ENCODE peak calls at places on chromosome 10, in ten cellular contexts. D, L, Z, Q, A, B, F, U, E and X are unnamed samples.

GRCh38 chr10:97355571-97355975 is 21.0 kb upstream of the FRAT2 start:
- DNase-seq in D (no peak), L (peak; percentile 36), Z (peak; percentile 74), Q (no peak), A (peak; percentile 84), B (peak; percentile 35), F (peak; percentile 16), U (peak; percentile 29), E (no peak), X (no peak)

GRCh38 chr10:75648854-75649253 is 217.4 kb downstream of the LRMDA start:
- DNase-seq in D (no peak), L (no peak), Z (no peak), Q (no peak), A (no peak), B (no peak), F (no peak), U (no peak), E (no peak), X (no peak)

GRCh38 chr10:17768957-17769356 is 17.0 kb downstream of the TMEM236 start:
- DNase-seq in D (peak; percentile 14), L (no peak), Z (no peak), Q (no peak), A (no peak), B (no peak), F (no peak), U (no peak), E (peak; percentile 18), X (no peak)

GRCh38 chr10:96998329-96998888 is 166.3 kb downstream of the LCOR start:
- DNase-seq in D (peak; percentile 85), L (peak; percentile 75), Z (no peak), Q (no peak), A (no peak), B (no peak), F (no peak), U (no peak), E (no peak), X (no peak)

GRCh38 chr10:78312197-78313046 is 278.8 kb downstream of the RPS24 start:
- DNase-seq in D (peak; percentile 47), L (peak; percentile 57), Z (no peak), Q (no peak), A (no peak), B (peak; percentile 0), F (no peak), U (peak; percentile 10), E (no peak), X (no peak)

GRCh38 chr10:84613336-84614021 is 285.1 kb downstream of the CCSER2 start:
- DNase-seq in D (peak; percentile 32), L (peak; percentile 78), Z (peak; percentile 90), Q (peak; percentile 72), A (peak; percentile 75), B (peak; percentile 53), F (no peak), U (no peak), E (peak; percentile 21), X (no peak)

GRCh38 chr10:79243211-79244067 is 103.8 kb upstream of the PPIF start:
- DNase-seq in D (peak; percentile 32), L (peak; percentile 46), Z (peak; percentile 80), Q (no peak), A (peak; percentile 94), B (no peak), F (no peak), U (peak; percentile 43), E (no peak), X (peak; percentile 39)

GRCh38 chr10:16965242-16965620 is 148.0 kb upstream of the RSU1 start:
- DNase-seq in D (no peak), L (no peak), Z (no peak), Q (no peak), A (no peak), B (no peak), F (no peak), U (no peak), E (no peak), X (no peak)

GRCh38 chr10:117318909-117319308 is 56.3 kb downstream of the PDZD8 start:
- DNase-seq in D (peak; percentile 20), L (no peak), Z (no peak), Q (no peak), A (no peak), B (no peak), F (no peak), U (no peak), E (no peak), X (no peak)

GRCh38 chr10:110221721-110222261 is 14.4 kb downstream of the MXI1 start:
- DNase-seq in D (peak; percentile 95), L (peak; percentile 89), Z (peak; percentile 83), Q (peak; percentile 84), A (peak; percentile 82), B (peak; percentile 44), F (peak; percentile 68), U (peak; percentile 54), E (peak; percentile 83), X (peak; percentile 70)

GRCh38 chr10:79400567-79401004 is 44.8 kb downstream of the ZCCHC24 start:
- DNase-seq in D (no peak), L (peak; percentile 65), Z (peak; percentile 73), Q (peak; percentile 8), A (peak; percentile 92), B (no peak), F (peak; percentile 13), U (peak; percentile 62), E (no peak), X (peak; percentile 10)

GRCh38 chr10:75910032-75910431 is 478.6 kb downstream of the LRMDA start:
- DNase-seq in D (peak; percentile 50), L (peak; percentile 34), Z (peak; percentile 36), Q (no peak), A (no peak), B (no peak), F (no peak), U (no peak), E (peak; percentile 34), X (no peak)

GRCh38 chr10:93947055-93947454 is 46.7 kb upstream of the PLCE1 start:
- DNase-seq in D (peak; percentile 86), L (peak; percentile 8), Z (peak; percentile 17), Q (no peak), A (no peak), B (no peak), F (no peak), U (no peak), E (peak; percentile 72), X (no peak)

GRCh38 chr10:14592026-14592425 is 182.7 kb downstream of the FAM107B start:
- DNase-seq in D (no peak), L (no peak), Z (no peak), Q (no peak), A (no peak), B (no peak), F (no peak), U (no peak), E (no peak), X (no peak)

GRCh38 chr10:76051007-76051936 is 619.8 kb downstream of the LRMDA start:
- DNase-seq in D (no peak), L (peak; percentile 64), Z (peak; percentile 6), Q (peak; percentile 29), A (peak; percentile 26), B (no peak), F (no peak), U (no peak), E (no peak), X (no peak)

GRCh38 chr10:117226813-117227451 is 14.0 kb upstream of the SLC18A2 start:
- DNase-seq in D (no peak), L (peak; percentile 66), Z (peak; percentile 89), Q (peak; percentile 67), A (peak; percentile 88), B (no peak), F (peak; percentile 45), U (peak; percentile 43), E (peak; percentile 58), X (no peak)

GRCh38 chr10:94062611-94063010 is 68.9 kb downstream of the PLCE1 start:
- DNase-seq in D (peak; percentile 38), L (no peak), Z (no peak), Q (no peak), A (no peak), B (no peak), F (no peak), U (no peak), E (no peak), X (no peak)

GRCh38 chr10:78891741-78892140 is 177.0 kb upstream of the ZMIZ1 start:
- DNase-seq in D (no peak), L (no peak), Z (no peak), Q (no peak), A (no peak), B (no peak), F (no peak), U (peak; percentile 6), E (no peak), X (no peak)

GRCh38 chr10:130770018-130770630 is 541.4 kb downstream of the TCERG1L start:
- DNase-seq in D (no peak), L (no peak), Z (no peak), Q (no peak), A (no peak), B (no peak), F (no peak), U (no peak), E (no peak), X (no peak)

GRCh38 chr10:73999703-74000102 is 1.8 kb downstream of the VCL start:
- DNase-seq in D (peak; percentile 70), L (peak; percentile 19), Z (no peak), Q (no peak), A (no peak), B (peak; percentile 53), F (no peak), U (no peak), E (peak; percentile 32), X (no peak)

GRCh38 chr10:16700331-16700730 is 116.9 kb downstream of the RSU1 start:
- DNase-seq in D (no peak), L (no peak), Z (no peak), Q (no peak), A (no peak), B (no peak), F (no peak), U (no peak), E (no peak), X (no peak)

GRCh38 chr10:129888784-129889616 is 75.1 kb downstream of the EBF3 start:
- DNase-seq in D (no peak), L (peak; percentile 59), Z (peak; percentile 90), Q (no peak), A (peak; percentile 95), B (no peak), F (peak; percentile 1), U (peak; percentile 23), E (no peak), X (no peak)